ENCODE peak calls at places on chromosomes 16 and 17, in eight cellular contexts. A, Y, J, G, Q, F, T and E are unnamed samples.

GRCh38 chr17:11979795-11980194 is 17.5 kb downstream of the ZNF18 start:
- DNase-seq in T (no peak), A (no peak), F (no peak), J (no peak), Y (no peak), G (no peak), Q (no peak), E (no peak)

GRCh38 chr17:48624544-48625501 is 1.3 kb downstream of the HOXB9 start:
- DNase-seq in G (peak), F (no peak), Y (no peak), T (peak), Q (no peak), J (peak), A (no peak), E (no peak)

GRCh38 chr17:61450641-61451537 is 1.3 kb upstream of the TBX4 start:
- DNase-seq in J (no peak), G (no peak), Y (no peak), T (peak), F (no peak), Q (no peak), A (peak), E (no peak)

GRCh38 chr17:51103050-51103449 is 17.6 kb downstream of the SPAG9 start:
- DNase-seq in J (no peak), T (no peak), A (no peak), F (no peak), Y (no peak), Q (no peak), G (no peak), E (no peak)

GRCh38 chr16:75443301-75443700 is 10.0 kb upstream of the CFDP1 start:
- DNase-seq in J (no peak), G (no peak), Y (no peak), Q (no peak), A (peak), T (no peak), F (no peak), E (no peak)

GRCh38 chr17:50346313-50347086 is 574 bp downstream of the XYLT2 start:
- DNase-seq in Y (no peak), A (peak), F (no peak), Q (no peak), T (peak), G (peak), J (peak), E (no peak)

GRCh38 chr17:19702231-19702641 is 14.1 kb downstream of the SLC47A2 start:
- DNase-seq in J (no peak), F (no peak), A (no peak), Y (no peak), Q (no peak), G (no peak), T (no peak), E (no peak)

GRCh38 chr17:80884811-80885210 is 106.8 kb upstream of the CHMP6 start:
- DNase-seq in T (no peak), Q (no peak), F (no peak), J (no peak), Y (no peak), G (no peak), A (no peak), E (no peak)

GRCh38 chr16:19886061-19886792 is 1.6 kb upstream of the GPRC5B start:
- DNase-seq in Y (peak), G (peak), F (peak), J (peak), A (peak), T (peak), Q (peak), E (peak)